ENCODE peak calls at places on chromosomes 4 and X, in eight cellular contexts. V is stimulated activated CD8-positive, alpha-beta memory T cell treated with anti-CD3 and anti-CD28 coated beads, Interleukin-7, amount 100 ng/mL, for 24 hours; G is stromal cell of bone marrow; T is hepatocyte; E is AML-193; K is anterior cingulate cortex; A is GM23248; S is H7. Z is an unnamed sample.

GRCh38 chr4:87081826-87082225 is 138.6 kb downstream of the KLHL8 start:
- DNase-seq in V (no peak), G (peak), T (no peak), E (no peak), K (no peak), A (peak), S (no peak), Z (no peak)

GRCh38 chr4:44186096-44186849 is 262.3 kb downstream of the KCTD8 start:
- DNase-seq in V (no peak), G (no peak), T (no peak), E (no peak), K (no peak), A (no peak), S (no peak), Z (no peak)

GRCh38 chr4:76640252-76640925 is 205.4 kb downstream of the SHROOM3 start:
- DNase-seq in V (no peak), G (no peak), T (no peak), E (no peak), K (no peak), A (no peak), S (no peak), Z (no peak)

GRCh38 chrX:76434103-76434741 is 6.7 kb downstream of the MAGEE1 start:
- DNase-seq in V (no peak), G (no peak), T (no peak), E (no peak), K (no peak), A (no peak), S (no peak), Z (no peak)

GRCh38 chr4:622071-622995 is 3.0 kb upstream of the PDE6B start:
- DNase-seq in V (no peak), G (no peak), T (no peak), E (no peak), K (no peak), A (peak), S (peak), Z (no peak)

GRCh38 chr4:56821394-56822263 is at the start of gene SPINK2:
- DNase-seq in V (peak), G (no peak), T (peak), E (no peak), K (no peak), A (no peak), S (peak), Z (peak)

GRCh38 chr4:142040043-142040442 is 403.7 kb downstream of the IL15 start:
- DNase-seq in V (no peak), G (no peak), T (no peak), E (no peak), K (no peak), A (no peak), S (peak), Z (no peak)

GRCh38 chr4:54566608-54567007 is 91.1 kb upstream of the KIT start:
- DNase-seq in V (no peak), G (no peak), T (no peak), E (no peak), K (no peak), A (no peak), S (no peak), Z (no peak)

GRCh38 chr4:7194251-7195137 is 2.2 kb downstream of the SORCS2 start:
- DNase-seq in V (no peak), G (no peak), T (peak), E (no peak), K (no peak), A (peak), S (peak), Z (no peak)

GRCh38 chr4:181289203-181289602 is 954.0 kb upstream of the TENM3 start:
- DNase-seq in V (no peak), G (no peak), T (no peak), E (no peak), K (no peak), A (no peak), S (no peak), Z (no peak)

GRCh38 chr4:128570380-128570779 is 239.1 kb upstream of the JADE1 start:
- DNase-seq in V (no peak), G (peak), T (no peak), E (peak), K (no peak), A (peak), S (no peak), Z (no peak)

GRCh38 chrX:101097546-101098453 is at the start of gene CENPI:
- DNase-seq in V (peak), G (peak), T (peak), E (peak), K (peak), A (peak), S (peak), Z (peak)

GRCh38 chr4:112060212-112060611 is 85.0 kb upstream of the FAM241A start:
- DNase-seq in V (no peak), G (no peak), T (peak), E (peak), K (no peak), A (peak), S (peak), Z (peak)

GRCh38 chr4:182448281-182449151 is 205.3 kb downstream of the TENM3 start:
- DNase-seq in V (peak), G (peak), T (peak), E (no peak), K (peak), A (peak), S (peak), Z (peak)

GRCh38 chr4:175470141-175470540 is 341.9 kb downstream of the GPM6A start:
- DNase-seq in V (no peak), G (no peak), T (no peak), E (no peak), K (no peak), A (peak), S (no peak), Z (no peak)

GRCh38 chrX:123846598-123847038 is 13.2 kb upstream of the XIAP start:
- DNase-seq in V (no peak), G (peak), T (no peak), E (no peak), K (no peak), A (peak), S (no peak), Z (no peak)

GRCh38 chr4:98068495-98068894 is 74.8 kb downstream of the STPG2 start:
- DNase-seq in V (no peak), G (no peak), T (no peak), E (no peak), K (no peak), A (no peak), S (no peak), Z (no peak)

GRCh38 chr4:169314906-169315305 is 44.1 kb upstream of the SH3RF1 start:
- DNase-seq in V (no peak), G (no peak), T (peak), E (no peak), K (peak), A (peak), S (no peak), Z (no peak)

GRCh38 chr4:109560687-109561452 is 824 bp downstream of the MCUB start:
- DNase-seq in V (peak), G (peak), T (peak), E (peak), K (peak), A (peak), S (peak), Z (peak)

GRCh38 chrX:13691845-13692334 is 3.0 kb downstream of the RAB9A start:
- DNase-seq in V (no peak), G (no peak), T (no peak), E (no peak), K (no peak), A (no peak), S (no peak), Z (no peak)

GRCh38 chr4:21991050-21991449 is 42.5 kb upstream of the KCNIP4 start:
- DNase-seq in V (no peak), G (no peak), T (peak), E (no peak), K (no peak), A (peak), S (no peak), Z (no peak)

GRCh38 chrX:131729295-131729694 is 185.4 kb downstream of the OR13H1 start:
- DNase-seq in V (no peak), G (peak), T (no peak), E (no peak), K (peak), A (no peak), S (no peak), Z (peak)

GRCh38 chr4:41887821-41888699 is 47.2 kb upstream of the TMEM33 start:
- DNase-seq in V (no peak), G (peak), T (peak), E (peak), K (no peak), A (peak), S (no peak), Z (no peak)

GRCh38 chrX:135513140-135513535 is 7.3 kb upstream of the INTS6L start:
- DNase-seq in V (no peak), G (no peak), T (no peak), E (peak), K (no peak), A (no peak), S (no peak), Z (no peak)

GRCh38 chrX:134520860-134521390 is 61.0 kb downstream of the HPRT1 start:
- DNase-seq in V (no peak), G (peak), T (peak), E (peak), K (no peak), A (peak), S (peak), Z (peak)

GRCh38 chr4:13529130-13529919 is 15.0 kb downstream of the NKX3-2 start:
- DNase-seq in V (no peak), G (no peak), T (no peak), E (no peak), K (no peak), A (no peak), S (peak), Z (peak)

GRCh38 chr4:73776363-73776762 is 36.0 kb downstream of the CXCL8 start:
- DNase-seq in V (no peak), G (peak), T (peak), E (no peak), K (peak), A (peak), S (no peak), Z (no peak)

GRCh38 chrX:37818031-37818430 is 29.3 kb downstream of the DYNLT3 start:
- DNase-seq in V (no peak), G (no peak), T (no peak), E (peak), K (no peak), A (no peak), S (no peak), Z (peak)

GRCh38 chrX:12894074-12894691 is 12.2 kb upstream of the TLR8 start:
- DNase-seq in V (peak), G (no peak), T (peak), E (peak), K (no peak), A (peak), S (peak), Z (peak)

Z was measured in GM10248.